ENCODE peak calls at places on chromosomes 2 and 18, in four cellular contexts. One of them, this sample, is unnamed.

GRCh38 chr18:48950536-48951447 is at the start of gene SMAD7:
- DNase-seq in naive thymus-derived CD8-positive, alpha-beta T cell: peak; percentile 24
- DNase-seq in left ventricle myocardium inferior: no peak
- DNase-seq in WERI-Rb-1: no peak
- DNase-seq in this sample: no peak

GRCh38 chr2:20217041-20217970 is 7.6 kb downstream of the SDC1 start:
- DNase-seq in naive thymus-derived CD8-positive, alpha-beta T cell: no peak
- DNase-seq in left ventricle myocardium inferior: no peak
- DNase-seq in WERI-Rb-1: no peak
- DNase-seq in this sample: no peak

GRCh38 chr2:133424876-133425275 is 143.4 kb downstream of the NCKAP5 start:
- DNase-seq in naive thymus-derived CD8-positive, alpha-beta T cell: no peak
- DNase-seq in left ventricle myocardium inferior: no peak
- DNase-seq in WERI-Rb-1: no peak
- DNase-seq in this sample: no peak

GRCh38 chr2:86468162-86469033 is 27.2 kb downstream of the KDM3A start:
- DNase-seq in naive thymus-derived CD8-positive, alpha-beta T cell: no peak
- DNase-seq in left ventricle myocardium inferior: no peak
- DNase-seq in WERI-Rb-1: no peak
- DNase-seq in this sample: no peak

GRCh38 chr2:240919161-240919781 is 13.1 kb downstream of the CROCC2 start:
- DNase-seq in naive thymus-derived CD8-positive, alpha-beta T cell: no peak
- DNase-seq in left ventricle myocardium inferior: peak; percentile 12
- DNase-seq in WERI-Rb-1: peak; percentile 5
- DNase-seq in this sample: no peak

GRCh38 chr2:25314514-25315315 is 27.0 kb downstream of the DNMT3A start:
- DNase-seq in naive thymus-derived CD8-positive, alpha-beta T cell: peak; percentile 64
- DNase-seq in left ventricle myocardium inferior: peak; percentile 77
- DNase-seq in WERI-Rb-1: peak; percentile 81
- DNase-seq in this sample: no peak

GRCh38 chr18:75660932-75661331 is 233.4 kb upstream of the SMIM21 start:
- DNase-seq in naive thymus-derived CD8-positive, alpha-beta T cell: no peak
- DNase-seq in left ventricle myocardium inferior: no peak
- DNase-seq in WERI-Rb-1: no peak
- DNase-seq in this sample: no peak

GRCh38 chr18:64992654-64993053 is 758.2 kb upstream of the CDH7 start:
- DNase-seq in naive thymus-derived CD8-positive, alpha-beta T cell: no peak
- DNase-seq in left ventricle myocardium inferior: no peak
- DNase-seq in WERI-Rb-1: no peak
- DNase-seq in this sample: no peak

GRCh38 chr2:3137651-3138300 is 239.8 kb downstream of the EIPR1 start:
- DNase-seq in naive thymus-derived CD8-positive, alpha-beta T cell: no peak
- DNase-seq in left ventricle myocardium inferior: no peak
- DNase-seq in WERI-Rb-1: no peak
- DNase-seq in this sample: no peak

GRCh38 chr2:142989276-142990204 is 112.1 kb downstream of the KYNU start:
- DNase-seq in naive thymus-derived CD8-positive, alpha-beta T cell: peak; percentile 2
- DNase-seq in left ventricle myocardium inferior: no peak
- DNase-seq in WERI-Rb-1: no peak
- DNase-seq in this sample: peak; percentile 6

GRCh38 chr2:232315049-232315922 is 63.3 kb upstream of the ALPP start:
- DNase-seq in naive thymus-derived CD8-positive, alpha-beta T cell: peak; percentile 82
- DNase-seq in left ventricle myocardium inferior: peak; percentile 41
- DNase-seq in WERI-Rb-1: no peak
- DNase-seq in this sample: peak; percentile 62

GRCh38 chr2:43240762-43241150 is 14.3 kb upstream of the ZFP36L2 start:
- DNase-seq in naive thymus-derived CD8-positive, alpha-beta T cell: no peak
- DNase-seq in left ventricle myocardium inferior: no peak
- DNase-seq in WERI-Rb-1: no peak
- DNase-seq in this sample: no peak

GRCh38 chr2:144082327-144082726 is 437.6 kb downstream of the ZEB2 start:
- DNase-seq in naive thymus-derived CD8-positive, alpha-beta T cell: no peak
- DNase-seq in left ventricle myocardium inferior: no peak
- DNase-seq in WERI-Rb-1: no peak
- DNase-seq in this sample: no peak

GRCh38 chr2:182784777-182785176 is 68.7 kb downstream of the DNAJC10 start:
- DNase-seq in naive thymus-derived CD8-positive, alpha-beta T cell: no peak
- DNase-seq in left ventricle myocardium inferior: no peak
- DNase-seq in WERI-Rb-1: no peak
- DNase-seq in this sample: no peak

GRCh38 chr2:163732718-163733117 is 3.1 kb downstream of the FIGN start:
- DNase-seq in naive thymus-derived CD8-positive, alpha-beta T cell: no peak
- DNase-seq in left ventricle myocardium inferior: no peak
- DNase-seq in WERI-Rb-1: no peak
- DNase-seq in this sample: no peak

GRCh38 chr2:67996772-67997527 is 65.9 kb downstream of the C1D start:
- DNase-seq in naive thymus-derived CD8-positive, alpha-beta T cell: no peak
- DNase-seq in left ventricle myocardium inferior: no peak
- DNase-seq in WERI-Rb-1: no peak
- DNase-seq in this sample: no peak

GRCh38 chr2:74708883-74709282 is 54.8 kb downstream of the SEMA4F start:
- DNase-seq in naive thymus-derived CD8-positive, alpha-beta T cell: no peak
- DNase-seq in left ventricle myocardium inferior: no peak
- DNase-seq in WERI-Rb-1: no peak
- DNase-seq in this sample: no peak

GRCh38 chr2:88626171-88627054 is 851 bp downstream of the EIF2AK3 start:
- DNase-seq in naive thymus-derived CD8-positive, alpha-beta T cell: peak; percentile 70
- DNase-seq in left ventricle myocardium inferior: peak; percentile 27
- DNase-seq in WERI-Rb-1: peak; percentile 16
- DNase-seq in this sample: peak; percentile 68

GRCh38 chr18:5444847-5445246 is 99.0 kb downstream of the EPB41L3 start:
- DNase-seq in naive thymus-derived CD8-positive, alpha-beta T cell: no peak
- DNase-seq in left ventricle myocardium inferior: no peak
- DNase-seq in WERI-Rb-1: no peak
- DNase-seq in this sample: no peak

GRCh38 chr2:240374085-240374907 is 61.2 kb upstream of the GPC1 start:
- DNase-seq in naive thymus-derived CD8-positive, alpha-beta T cell: no peak
- DNase-seq in left ventricle myocardium inferior: peak; percentile 64
- DNase-seq in WERI-Rb-1: no peak
- DNase-seq in this sample: no peak

GRCh38 chr2:86337235-86338099 is at the start of gene REEP1:
- DNase-seq in naive thymus-derived CD8-positive, alpha-beta T cell: peak; percentile 22
- DNase-seq in left ventricle myocardium inferior: peak; percentile 40
- DNase-seq in WERI-Rb-1: peak; percentile 40
- DNase-seq in this sample: no peak

GRCh38 chr2:9365498-9366019 is 57.8 kb downstream of the ITGB1BP1 start:
- DNase-seq in naive thymus-derived CD8-positive, alpha-beta T cell: no peak
- DNase-seq in left ventricle myocardium inferior: no peak
- DNase-seq in WERI-Rb-1: no peak
- DNase-seq in this sample: no peak

GRCh38 chr2:239735131-239735828 is 289.9 kb downstream of the NDUFA10 start:
- DNase-seq in naive thymus-derived CD8-positive, alpha-beta T cell: no peak
- DNase-seq in left ventricle myocardium inferior: no peak
- DNase-seq in WERI-Rb-1: peak; percentile 52
- DNase-seq in this sample: no peak

GRCh38 chr18:832085-832681 is 20.1 kb upstream of the YES1 start:
- DNase-seq in naive thymus-derived CD8-positive, alpha-beta T cell: peak; percentile 22
- DNase-seq in left ventricle myocardium inferior: peak; percentile 17
- DNase-seq in WERI-Rb-1: peak; percentile 73
- DNase-seq in this sample: no peak

GRCh38 chr2:147026664-147027278 is 818.1 kb upstream of the ACVR2A start:
- DNase-seq in naive thymus-derived CD8-positive, alpha-beta T cell: no peak
- DNase-seq in left ventricle myocardium inferior: no peak
- DNase-seq in WERI-Rb-1: no peak
- DNase-seq in this sample: no peak